ENCODE peak calls at places on chromosome X, in ten cellular contexts. X, E, Y, N, H, J, C, T, K and Q are unnamed samples.

GRCh38 chrX:135477576-135477975 is 42.9 kb upstream of the INTS6L start:
- DNase-seq in Y (peak; percentile 11), C (peak; percentile 29), J (peak; percentile 81), X (peak; percentile 68), H (peak; percentile 51), N (peak; percentile 77), E (no peak), K (peak; percentile 54), T (peak; percentile 85), Q (peak; percentile 23)

GRCh38 chrX:136910565-136911040 is 30.1 kb upstream of the RBMX start:
- DNase-seq in N (no peak), H (no peak), Y (no peak), J (peak; percentile 2), K (no peak), E (no peak), X (no peak), C (no peak), T (peak; percentile 0), Q (no peak)

GRCh38 chrX:18883234-18883960 is 100.5 kb downstream of the PHKA2 start:
- DNase-seq in E (no peak), X (peak; percentile 73), H (no peak), J (peak; percentile 19), T (peak; percentile 37), K (no peak), Y (no peak), N (peak; percentile 47), C (no peak), Q (no peak)

GRCh38 chrX:51292421-51292820 is 40.2 kb upstream of the NUDT10 start:
- DNase-seq in X (no peak), T (no peak), K (no peak), H (no peak), C (no peak), E (no peak), J (no peak), N (no peak), Y (no peak), Q (no peak)

GRCh38 chrX:154734101-154734781 is 16.6 kb downstream of the GAB3 start:
- DNase-seq in X (peak; percentile 59), K (no peak), C (no peak), Y (no peak), E (no peak), J (peak; percentile 43), T (peak; percentile 89), H (no peak), N (peak; percentile 68), Q (no peak)

GRCh38 chrX:134548257-134548732 is 88.3 kb downstream of the HPRT1 start:
- DNase-seq in E (peak; percentile 23), X (no peak), H (no peak), Y (no peak), K (no peak), J (peak; percentile 21), N (no peak), C (no peak), T (no peak), Q (no peak)

GRCh38 chrX:68443155-68443868 is 10.0 kb upstream of the OPHN1 start:
- DNase-seq in X (peak; percentile 45), N (no peak), T (no peak), Y (no peak), J (peak; percentile 71), K (no peak), E (no peak), C (no peak), H (no peak), Q (no peak)

GRCh38 chrX:24357101-24357500 is 3.3 kb upstream of the SUPT20HL1 start:
- DNase-seq in H (no peak), T (no peak), X (no peak), Y (no peak), K (no peak), E (no peak), C (no peak), N (peak; percentile 4), J (no peak), Q (no peak)

GRCh38 chrX:21975827-21976226 is 35.3 kb downstream of the SMS start:
- DNase-seq in H (no peak), N (peak; percentile 35), K (no peak), J (peak; percentile 66), X (no peak), T (peak; percentile 36), C (no peak), E (no peak), Y (peak; percentile 41), Q (no peak)

GRCh38 chrX:6225307-6226052 is 3.2 kb downstream of the NLGN4X start:
- DNase-seq in T (no peak), E (no peak), X (no peak), H (no peak), K (no peak), C (no peak), Y (no peak), N (no peak), J (no peak), Q (no peak)

GRCh38 chrX:19728915-19729314 is 158.5 kb downstream of the SH3KBP1 start:
- DNase-seq in C (no peak), T (no peak), J (no peak), N (no peak), E (no peak), Y (no peak), X (no peak), H (no peak), K (no peak), Q (no peak)

GRCh38 chrX:8083276-8083675 is 87.8 kb downstream of the VCX2 start:
- DNase-seq in N (peak; percentile 7), K (no peak), X (no peak), T (no peak), H (no peak), C (no peak), E (no peak), J (no peak), Y (no peak), Q (no peak)

DNA sequence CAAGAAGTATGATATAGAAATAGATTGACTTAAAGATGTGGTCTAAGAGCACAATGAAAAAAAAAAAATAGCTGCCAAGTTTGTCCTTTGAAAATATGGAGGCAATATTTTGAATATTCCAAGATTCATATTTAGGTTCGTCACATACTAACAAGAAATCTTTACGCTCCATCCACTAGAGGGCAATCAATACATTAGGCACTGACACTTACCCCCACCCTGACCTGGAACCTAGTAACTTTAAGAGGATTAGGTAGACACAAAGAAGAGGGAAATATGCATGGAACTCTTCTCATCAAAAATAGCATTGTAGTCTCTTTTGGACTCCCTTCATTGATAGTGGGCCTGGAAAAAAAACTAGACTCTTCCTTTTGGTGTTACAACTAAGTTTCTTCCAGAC is 1108.1 kb downstream of the PCDH19 start:
- DNase-seq in H (no peak), K (no peak), Y (no peak), N (peak; percentile 13), J (peak; percentile 18), C (no peak), X (no peak), E (no peak), T (peak; percentile 53), Q (no peak)
- TF ChIP-seq CTCF in H (peak; percentile 24), K (peak; percentile 14), Y (peak; percentile 21), N (peak; percentile 25), J (peak; percentile 53), C (no peak), X (no peak), E (peak; percentile 6), T (peak; percentile 46), Q (peak; percentile 59)

DNA sequence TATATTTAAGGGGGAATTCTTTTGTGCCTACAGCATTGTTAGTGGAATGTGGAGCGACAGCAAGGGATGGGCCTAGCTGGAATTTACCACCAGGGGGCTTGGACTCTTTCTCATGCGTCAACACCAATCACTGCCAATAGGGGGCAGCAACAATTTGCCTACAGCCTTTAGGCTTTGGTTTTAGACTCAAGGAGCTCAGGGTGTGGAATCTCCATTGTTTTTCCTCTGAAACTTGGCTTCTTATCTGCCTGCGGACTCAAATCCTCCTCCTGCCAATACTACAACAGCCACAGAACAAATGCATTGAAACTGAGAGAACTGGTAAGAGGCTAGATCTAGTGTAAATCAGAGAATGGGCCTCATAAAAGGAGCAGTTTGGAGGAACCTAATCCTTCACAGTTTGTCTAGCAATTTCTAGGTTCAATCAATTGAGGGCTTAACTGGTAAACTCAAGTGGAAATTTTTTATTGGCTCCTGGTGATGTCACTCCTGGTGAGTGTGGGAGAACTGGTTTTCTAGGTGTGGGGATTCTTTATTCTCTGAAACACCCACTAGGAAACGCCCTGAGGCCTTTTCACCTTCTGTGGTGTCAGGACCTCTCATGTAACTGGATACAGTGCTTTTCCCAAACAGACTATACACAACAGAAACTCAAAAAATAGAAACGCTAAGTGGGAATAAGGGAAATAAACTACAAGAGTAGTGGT is 27.9 kb upstream of the TMSB4X start:
- DNase-seq in T (peak; percentile 91), N (peak; percentile 90), X (no peak), K (no peak), H (peak; percentile 74), C (peak; percentile 60), J (peak; percentile 93), E (peak; percentile 53), Y (peak; percentile 35), Q (peak; percentile 55)
- TF ChIP-seq CTCF in T (peak; percentile 98), N (peak; percentile 94), X (peak; percentile 81), K (peak; percentile 78), H (peak; percentile 90), C (peak; percentile 94), J (peak; percentile 99), E (peak; percentile 84), Y (peak; percentile 100), Q (peak; percentile 82)

GRCh38 chrX:97060019-97060418 is 176.3 kb downstream of the RPA4 start:
- DNase-seq in E (no peak), H (no peak), T (no peak), J (no peak), K (no peak), C (no peak), N (no peak), X (no peak), Y (no peak), Q (no peak)

DNA sequence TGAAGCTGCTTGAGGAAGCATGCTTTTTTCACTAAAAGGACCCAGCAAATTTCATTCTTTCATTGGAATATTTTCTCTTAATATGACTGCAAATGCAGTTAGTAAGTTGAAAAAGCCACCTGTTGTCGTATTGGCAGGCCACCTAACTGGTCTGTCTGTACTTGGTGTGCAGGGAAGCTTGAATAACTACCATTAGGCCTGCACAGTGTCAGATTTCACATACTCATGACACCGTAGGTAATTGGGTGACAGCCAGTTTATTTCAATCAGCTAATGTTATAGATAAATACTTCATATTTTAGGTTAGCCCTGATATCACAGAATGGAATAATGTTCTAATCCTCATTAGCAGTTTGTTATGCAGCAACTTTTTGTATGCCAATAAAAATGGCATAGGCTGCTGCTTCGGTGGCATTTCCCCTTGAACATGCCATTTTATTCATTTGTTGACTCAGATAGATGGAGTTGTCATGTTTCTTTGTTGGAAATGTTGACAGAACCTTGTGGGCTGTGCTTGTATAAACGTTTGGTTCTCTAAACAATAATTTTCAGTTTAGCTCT is 173.7 kb downstream of the RPA4 start:
- DNase-seq in X (no peak), C (no peak), E (no peak), N (peak; percentile 16), H (no peak), K (no peak), Y (no peak), J (peak; percentile 41), T (no peak), Q (no peak)
- TF ChIP-seq CTCF in X (no peak), C (no peak), E (no peak), N (no peak), H (no peak), K (no peak), Y (no peak), J (no peak), T (no peak), Q (no peak)

DNA sequence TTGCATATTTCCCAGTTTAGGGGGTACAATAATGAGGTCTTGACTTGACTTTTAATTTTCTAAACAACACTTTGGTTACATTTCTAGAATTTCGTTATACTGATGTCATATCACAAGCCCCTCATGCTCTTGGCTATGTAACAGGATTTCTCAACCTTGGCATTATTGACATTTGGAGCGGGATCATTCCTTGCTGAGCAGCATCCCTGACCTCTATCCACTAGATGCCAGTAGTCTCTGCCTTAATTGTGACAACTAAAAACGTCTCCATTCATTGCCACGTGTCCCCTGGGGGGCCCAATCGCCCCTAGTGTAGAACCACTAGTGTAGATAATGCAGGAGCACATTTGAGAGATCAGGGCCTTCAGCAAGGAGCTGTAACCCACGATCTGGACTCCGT is 234.2 kb upstream of the MID1 start:
- DNase-seq in C (no peak), X (no peak), T (no peak), Y (no peak), E (no peak), N (no peak), J (no peak), K (no peak), H (no peak), Q (no peak)
- TF ChIP-seq CTCF in C (no peak), X (no peak), T (no peak), Y (no peak), E (no peak), N (no peak), J (no peak), K (no peak), H (no peak), Q (no peak)